ENCODE peak calls at places on chromosome 1, in eight cellular contexts. S is heart left ventricle; Z is NCI-H1930; X is nephron progenitor cell; M is EH; R is activated effector memory CD4-positive, alpha-beta T cell treated with Interleukin-2 at 50 U/mL for 16 hours; F is MV-4-11; B is tibial artery. T is an unnamed sample.

GRCh38 chr1:28087614-28088167 is 719 bp downstream of the EYA3 start:
- DNase-seq in S (no peak), Z (no peak), X (peak), M (peak), R (peak), F (peak), B (no peak), T (no peak)

GRCh38 chr1:56577859-56578663 is 1.3 kb downstream of the PLPP3 start:
- DNase-seq in S (peak), Z (peak), X (peak), M (peak), R (no peak), F (no peak), B (peak), T (peak)

GRCh38 chr1:155064109-155064812 is 721 bp downstream of the EFNA4 start:
- DNase-seq in S (no peak), Z (no peak), X (peak), M (peak), R (no peak), F (no peak), B (no peak), T (no peak)

GRCh38 chr1:198809247-198809646 is 170.4 kb downstream of the PTPRC start:
- DNase-seq in S (no peak), Z (no peak), X (no peak), M (peak), R (no peak), F (no peak), B (no peak), T (no peak)

GRCh38 chr1:233790662-233791371 is 113.7 kb upstream of the SLC35F3 start:
- DNase-seq in S (peak), Z (peak), X (peak), M (peak), R (no peak), F (peak), B (no peak), T (no peak)

GRCh38 chr1:225427249-225428065 is at the start of gene LBR:
- DNase-seq in S (peak), Z (no peak), X (peak), M (peak), R (no peak), F (no peak), B (peak), T (no peak)

GRCh38 chr1:43548285-43549271 is 17.9 kb downstream of the PTPRF start:
- DNase-seq in S (no peak), Z (no peak), X (no peak), M (no peak), R (no peak), F (no peak), B (no peak), T (no peak)

GRCh38 chr1:234584926-234585325 is 25.1 kb downstream of the IRF2BP2 start:
- DNase-seq in S (peak), Z (no peak), X (no peak), M (no peak), R (no peak), F (no peak), B (no peak), T (no peak)

GRCh38 chr1:10106756-10107479 is 74.2 kb downstream of the UBE4B start:
- DNase-seq in S (no peak), Z (no peak), X (no peak), M (no peak), R (no peak), F (no peak), B (no peak), T (no peak)

GRCh38 chr1:109306832-109307362 is at the start of gene MYBPHL:
- DNase-seq in S (no peak), Z (no peak), X (no peak), M (no peak), R (no peak), F (no peak), B (no peak), T (no peak)

GRCh38 chr1:227155688-227156087 is 162.6 kb downstream of the CDC42BPA start:
- DNase-seq in S (no peak), Z (no peak), X (no peak), M (no peak), R (no peak), F (no peak), B (no peak), T (no peak)

GRCh38 chr1:182615468-182616129 is 11.4 kb upstream of the RGS16 start:
- DNase-seq in S (peak), Z (peak), X (no peak), M (peak), R (peak), F (peak), B (peak), T (no peak)

GRCh38 chr1:75233302-75233929 is 99.2 kb downstream of the LHX8 start:
- DNase-seq in S (no peak), Z (peak), X (no peak), M (peak), R (no peak), F (no peak), B (no peak), T (no peak)

GRCh38 chr1:147804942-147805723 is 44.7 kb upstream of the GJA5 start:
- DNase-seq in S (no peak), Z (no peak), X (no peak), M (peak), R (no peak), F (no peak), B (no peak), T (no peak)

GRCh38 chr1:23558872-23559135 is 497 bp downstream of the ID3 start:
- DNase-seq in S (no peak), Z (no peak), X (no peak), M (no peak), R (peak), F (no peak), B (no peak), T (no peak)

GRCh38 chr1:155651861-155652661 is 36.5 kb downstream of the YY1AP1 start:
- DNase-seq in S (no peak), Z (no peak), X (no peak), M (no peak), R (no peak), F (no peak), B (no peak), T (no peak)

GRCh38 chr1:20480261-20481157 is 5.5 kb downstream of the CAMK2N1 start:
- DNase-seq in S (no peak), Z (no peak), X (no peak), M (no peak), R (no peak), F (no peak), B (no peak), T (no peak)

GRCh38 chr1:240765732-240766363 is 153.9 kb upstream of the GREM2 start:
- DNase-seq in S (no peak), Z (no peak), X (no peak), M (peak), R (no peak), F (no peak), B (no peak), T (no peak)

GRCh38 chr1:54803761-54804470 is 2.8 kb upstream of the TTC22 start:
- DNase-seq in S (peak), Z (no peak), X (no peak), M (peak), R (no peak), F (no peak), B (peak), T (peak)

GRCh38 chr1:11878891-11879190 is 20.1 kb upstream of the NPPB start:
- DNase-seq in S (no peak), Z (no peak), X (no peak), M (no peak), R (no peak), F (no peak), B (no peak), T (no peak)